ENCODE peak calls at places on chromosome 12, in ten cellular contexts. L is K562, X is GM23338, D is suprapubic skin, V is HCT116, F is Panc1, M is GM12878, S is spleen, Z is HepG2, U is stomach. A is an unnamed sample. For H3K4me1, the result is how much of the 10 kb centered on the place peaks cover.

GRCh38 chr12:96902076-96902475 is 5.0 kb upstream of the NEDD1 start:
- DNase-seq in L (no peak), X (no peak), D (no peak), V (no peak), F (no peak), M (no peak), S (no peak), Z (no peak), U (no peak), A (no peak)

GRCh38 chr12:67986632-67987031 is 2.6 kb upstream of the IFNG-AS1 start:
- DNase-seq in L (no peak), X (no peak), D (no peak), V (no peak), F (no peak), M (no peak), S (no peak), Z (no peak), U (no peak), A (no peak)

GRCh38 chr12:34604227-34604626 is 581.9 kb downstream of the ALG10 start:
- DNase-seq in L (peak), X (no peak), D (peak), V (no peak), F (no peak), M (no peak), S (peak), Z (no peak), U (no peak), A (no peak)

GRCh38 chr12:47862881-47863280 is 41.9 kb downstream of the VDR start:
- DNase-seq in L (peak), X (no peak), D (no peak), V (no peak), F (no peak), M (no peak), S (peak), Z (no peak), U (no peak), A (no peak)

GRCh38 chr12:130300725-130301124 is 37.0 kb upstream of the PIWIL1 start:
- DNase-seq in L (no peak), X (no peak), D (no peak), V (no peak), F (no peak), M (no peak), S (no peak), Z (no peak), U (no peak), A (no peak)

GRCh38 chr12:122982494-122982850 is 2.0 kb downstream of the ARL6IP4 start:
- DNase-seq in L (no peak), X (no peak), D (no peak), V (no peak), F (no peak), M (no peak), S (no peak), Z (no peak), U (no peak), A (no peak)

GRCh38 chr12:53058674-53059433 is 9.0 kb downstream of the TNS2 start:
- DNase-seq in L (no peak), X (no peak), D (peak), V (no peak), F (no peak), M (no peak), S (peak), Z (no peak), U (no peak), A (no peak)

GRCh38 chr12:96882862-96883261 is 24.2 kb upstream of the NEDD1 start:
- DNase-seq in L (no peak), X (no peak), D (no peak), V (no peak), F (no peak), M (no peak), S (no peak), Z (no peak), U (no peak), A (no peak)

GRCh38 chr12:48045061-48045846 is 41.0 kb upstream of the COL2A1 start:
- DNase-seq in L (no peak), X (no peak), D (no peak), V (no peak), F (no peak), M (no peak), S (no peak), Z (no peak), U (no peak), A (no peak)

GRCh38 chr12:9932270-9932669 is at the start of gene CLEC2A:
- DNase-seq in L (no peak), X (no peak), D (no peak), V (no peak), F (no peak), M (no peak), S (no peak), Z (no peak), U (no peak), A (no peak)

GRCh38 chr12:6264402-6265037 is 46.0 kb upstream of the PLEKHG6 start:
- DNase-seq in L (no peak), X (no peak), D (no peak), V (no peak), F (no peak), M (no peak), S (peak), Z (no peak), U (peak), A (no peak)

GRCh38 chr12:19894803-19895202 is 455.5 kb downstream of the AEBP2 start:
- DNase-seq in L (no peak), X (no peak), D (no peak), V (no peak), F (no peak), M (peak), S (no peak), Z (no peak), U (no peak), A (no peak)

GRCh38 chr12:111741235-111741812 is 25.4 kb upstream of the ALDH2 start:
- DNase-seq in L (peak), X (no peak), D (no peak), V (no peak), F (no peak), M (no peak), S (no peak), Z (no peak), U (peak), A (no peak)

GRCh38 chr12:19616781-19617180 is 177.5 kb downstream of the AEBP2 start:
- DNase-seq in L (no peak), X (no peak), D (no peak), V (no peak), F (no peak), M (no peak), S (no peak), Z (no peak), U (no peak), A (no peak)

GRCh38 chr12:39892146-39892545 is 213.7 kb downstream of the SLC2A13 start:
- DNase-seq in L (no peak), X (no peak), D (no peak), V (no peak), F (no peak), M (no peak), S (no peak), Z (no peak), U (no peak), A (no peak)

GRCh38 chr12:1103632-1104031 is 112.6 kb downstream of the ERC1 start:
- DNase-seq in L (no peak), X (no peak), D (no peak), V (no peak), F (no peak), M (no peak), S (no peak), Z (no peak), U (no peak), A (no peak)

GRCh38 chr12:38695057-38695456 is 210.3 kb downstream of the CPNE8 start:
- DNase-seq in L (no peak), X (peak), D (no peak), V (no peak), F (no peak), M (no peak), S (no peak), Z (peak), U (no peak), A (no peak)

DNA sequence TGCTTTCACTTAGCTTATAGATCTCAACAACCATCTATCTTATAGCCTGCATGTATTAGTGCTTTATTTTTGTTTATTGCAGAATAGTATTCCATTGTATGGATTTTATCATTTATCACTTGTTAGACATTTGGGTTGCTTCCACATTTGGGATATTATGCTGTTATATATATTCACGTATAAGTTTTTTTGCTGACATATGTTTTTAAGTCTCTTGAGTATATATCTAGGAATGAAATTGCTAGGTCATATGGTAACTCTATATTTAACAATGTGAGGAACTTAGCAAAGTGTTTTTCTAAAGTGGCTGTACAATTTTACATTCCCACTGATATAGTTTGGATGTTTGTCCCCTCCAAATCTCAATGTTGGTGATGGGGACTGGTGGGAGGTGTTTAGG is 208.1 kb downstream of the CPNE8 start:
- DNase-seq in L (no peak), X (no peak), D (no peak), V (no peak), F (no peak), M (no peak), S (no peak), Z (no peak), U (no peak), A (no peak)
- TF ChIP-seq CTCF in L (no peak), X (no peak), D (no peak), V (no peak), F (no peak), M (no peak), S (no peak), Z (no peak), U (no peak), A (no peak)

DNA sequence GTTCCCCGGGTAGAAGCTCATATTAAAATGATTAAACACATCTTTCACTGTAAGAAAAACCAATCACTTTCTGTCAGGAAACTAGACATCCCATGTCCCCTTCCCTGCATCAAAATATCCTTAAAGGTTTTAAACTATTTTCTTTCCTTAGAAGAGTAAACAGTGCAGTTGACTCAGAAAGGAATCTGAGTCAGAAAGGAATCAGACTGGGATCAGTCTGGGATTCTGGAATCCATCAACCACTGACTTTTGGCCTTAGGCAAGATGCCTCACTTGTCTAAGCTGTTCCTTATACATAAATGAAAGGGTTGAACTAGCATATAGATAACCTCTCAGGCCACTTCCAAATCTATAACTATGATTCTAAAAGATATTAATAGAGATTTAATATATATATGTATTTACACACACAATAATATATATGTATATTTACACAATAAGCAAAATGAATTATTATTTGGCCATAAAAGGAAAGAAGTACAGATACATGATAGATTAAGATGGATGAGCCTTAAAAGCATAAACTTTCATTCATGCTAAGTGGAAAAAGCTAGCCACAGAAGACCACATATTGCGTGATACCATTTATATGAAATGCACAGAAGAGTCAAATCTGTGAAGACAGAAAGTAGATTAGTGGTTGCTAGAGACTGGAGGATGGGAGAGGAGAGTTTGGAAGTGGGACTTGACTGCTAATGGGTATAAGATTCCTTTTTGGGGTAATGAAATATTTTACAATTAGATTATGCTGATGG is 114.4 kb downstream of the SLC38A1 start:
- DNase-seq in L (no peak), X (no peak), D (no peak), V (peak), F (peak), M (no peak), S (no peak), Z (no peak), U (no peak), A (no peak)
- TF ChIP-seq POLR2AphosphoS5 in L (no peak), X (no peak), D (no peak), V (no peak), F (no peak), M (no peak), S (no peak), Z (no peak), U (no peak), A (no peak)

DNA sequence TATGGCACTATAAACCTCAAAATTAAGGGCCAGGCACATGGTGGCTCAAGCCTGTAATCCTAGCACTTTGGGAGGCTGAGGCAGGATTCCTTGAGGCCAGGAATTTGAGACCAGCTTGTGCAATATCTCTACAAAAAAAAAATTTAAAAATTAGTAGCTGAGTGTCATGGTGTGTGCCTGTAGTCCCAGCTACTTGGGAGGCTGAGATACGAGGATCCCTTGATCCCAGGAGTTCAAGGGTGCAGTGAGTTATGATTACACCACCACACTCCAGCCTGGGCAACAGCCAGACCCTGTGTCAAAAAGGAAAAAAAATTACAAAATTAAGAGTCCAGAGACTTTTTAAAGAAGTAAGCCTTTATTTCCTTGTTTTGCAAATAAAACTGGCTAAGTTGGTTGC is 1.8 kb upstream of the GCN1 start:
- DNase-seq in L (no peak), X (no peak), D (no peak), V (no peak), F (no peak), M (no peak), S (no peak), Z (no peak), U (no peak), A (no peak)
- H3K4me1 ChIP-seq in L (under half), X (under half), D (half or more), V (half or more), F (under half), M (under half), S (half or more), Z (half or more), U (half or more), A (half or more)

DNA sequence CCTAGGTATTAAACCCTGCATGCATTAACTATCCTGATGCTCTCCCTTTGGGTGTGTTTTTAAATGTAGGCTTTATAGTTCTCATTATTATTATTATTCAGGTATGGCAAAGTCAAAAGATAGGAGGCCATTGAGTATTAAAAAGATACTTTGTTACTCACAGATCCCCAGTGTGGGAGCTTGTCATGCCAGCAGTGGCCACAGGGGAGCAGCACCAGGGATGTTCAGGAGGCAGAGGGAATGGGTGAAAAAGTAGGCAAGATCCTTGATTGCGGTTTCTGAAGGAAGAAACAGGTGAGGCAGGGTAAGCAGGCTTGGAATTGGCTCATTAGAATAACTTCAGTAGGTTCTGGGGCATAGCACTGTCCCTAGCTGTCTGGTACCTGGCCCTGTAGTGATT is 382.2 kb downstream of the MED13L start:
- DNase-seq in L (peak), X (peak), D (no peak), V (no peak), F (no peak), M (no peak), S (no peak), Z (no peak), U (no peak), A (no peak)
- TF ChIP-seq CTCF in L (peak), X (peak), D (no peak), V (no peak), F (peak), M (peak), S (no peak), Z (peak), U (no peak), A (no peak)

GRCh38 chr12:14567311-14568195 is at the start of gene PLBD1:
- DNase-seq in L (peak), X (peak), D (peak), V (no peak), F (peak), M (no peak), S (peak), Z (no peak), U (peak), A (no peak)
- TF ChIP-seq POLR2AphosphoS5 in L (no peak), X (peak), D (no peak), V (no peak), F (no peak), M (no peak), S (peak), Z (no peak), U (peak), A (no peak)

GRCh38 chr12:45304514-45305178 is 88.8 kb downstream of the ANO6 start:
- DNase-seq in L (no peak), X (no peak), D (no peak), V (no peak), F (no peak), M (no peak), S (no peak), Z (no peak), U (no peak), A (no peak)

GRCh38 chr12:45309826-45310626 is 94.1 kb downstream of the ANO6 start:
- DNase-seq in L (no peak), X (no peak), D (no peak), V (no peak), F (no peak), M (no peak), S (no peak), Z (no peak), U (no peak), A (no peak)

GRCh38 chr12:45303955-45304354 is 88.1 kb downstream of the ANO6 start:
- DNase-seq in L (no peak), X (no peak), D (no peak), V (no peak), F (no peak), M (no peak), S (no peak), Z (no peak), U (no peak), A (no peak)

GRCh38 chr12:45302621-45303020 is 86.7 kb downstream of the ANO6 start:
- DNase-seq in L (no peak), X (no peak), D (no peak), V (no peak), F (no peak), M (no peak), S (no peak), Z (no peak), U (no peak), A (no peak)

DNA sequence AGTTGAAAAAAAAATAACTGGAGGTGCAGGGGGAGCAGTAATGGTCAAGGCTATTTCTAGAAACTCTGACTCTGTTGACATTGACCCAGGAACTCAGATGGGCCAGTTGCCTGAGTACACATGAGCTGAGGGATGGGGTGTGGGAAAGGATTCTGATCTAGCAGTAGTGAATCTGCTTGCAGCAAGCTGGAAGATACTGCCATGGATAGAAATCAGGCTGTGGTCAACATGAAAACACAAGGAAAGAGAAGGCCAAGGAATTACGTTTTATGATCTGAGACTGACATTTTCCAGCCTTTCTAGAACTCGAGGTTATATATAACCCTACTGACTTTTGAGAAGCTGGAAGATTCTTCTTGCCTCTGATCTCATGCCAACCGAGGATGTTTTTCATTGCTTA is 90.0 kb downstream of the ANO6 start:
- DNase-seq in L (no peak), X (no peak), D (no peak), V (no peak), F (no peak), M (no peak), S (no peak), Z (no peak), U (no peak), A (no peak)
- H3K4me1 ChIP-seq in L (under half), X (under half), D (half or more), V (under half), F (under half), M (under half), S (under half), Z (under half), U (under half), A (under half)

GRCh38 chr12:88501976-88502938 is 78.0 kb downstream of the KITLG start:
- DNase-seq in L (no peak), X (no peak), D (no peak), V (no peak), F (no peak), M (no peak), S (no peak), Z (no peak), U (no peak), A (no peak)
- TF ChIP-seq CTCF in L (no peak), X (no peak), D (no peak), V (no peak), F (no peak), M (no peak), S (no peak), Z (no peak), U (no peak), A (no peak)